ENCODE peak calls at places on chromosome 4, in four cellular contexts. F is brain microvascular endothelial cell, X is mesenchymal stem cell, A is esophagus muscularis mucosa. T is an unnamed sample.
A peak's percentile ranks its signal among the peaks of the same experiment; 100 is the strongest.

GRCh38 chr4:86895692-86896488 is 3.7 kb upstream of the C4orf36 start:
- DNase-seq in F (peak; percentile 61), X (peak; percentile 78), A (no peak), T (no peak)

GRCh38 chr4:28479666-28480065 is 1619.0 kb downstream of the STIM2 start:
- DNase-seq in F (no peak), X (no peak), A (no peak), T (no peak)

GRCh38 chr4:145473203-145473602 is 8.4 kb upstream of the SMAD1 start:
- DNase-seq in F (no peak), X (no peak), A (no peak), T (no peak)

GRCh38 chr4:64682946-64683345 is 273.7 kb upstream of the TECRL start:
- DNase-seq in F (no peak), X (no peak), A (no peak), T (no peak)

GRCh38 chr4:173182403-173182802 is 13.8 kb downstream of the GALNT7 start:
- DNase-seq in F (peak; percentile 86), X (peak; percentile 79), A (no peak), T (peak; percentile 94)

GRCh38 chr4:138959421-138959820 is 56.2 kb upstream of the NOCT start:
- DNase-seq in F (no peak), X (no peak), A (no peak), T (no peak)

GRCh38 chr4:147285751-147286150 is 195.1 kb upstream of the EDNRA start:
- DNase-seq in F (no peak), X (no peak), A (no peak), T (no peak)

GRCh38 chr4:169208516-169208915 is 62.2 kb downstream of the SH3RF1 start:
- DNase-seq in F (peak; percentile 43), X (no peak), A (no peak), T (no peak)

GRCh38 chr4:6549445-6549844 is 25.5 kb upstream of the MAN2B2 start:
- DNase-seq in F (no peak), X (no peak), A (no peak), T (no peak)

GRCh38 chr4:1571165-1571908 is 112.8 kb downstream of the FAM53A start:
- DNase-seq in F (no peak), X (no peak), A (no peak), T (no peak)

GRCh38 chr4:138681000-138681604 is 334.5 kb upstream of the NOCT start:
- DNase-seq in F (peak; percentile 66), X (peak; percentile 75), A (peak; percentile 95), T (peak; percentile 14)

GRCh38 chr4:4327652-4328121 is 37.6 kb downstream of the ZBTB49 start:
- DNase-seq in F (peak; percentile 11), X (peak; percentile 39), A (no peak), T (no peak)

GRCh38 chr4:108118505-108118904 is 50.2 kb downstream of the LEF1 start:
- DNase-seq in F (peak; percentile 9), X (peak; percentile 60), A (no peak), T (peak; percentile 40)

GRCh38 chr4:168630445-168631187 is 133.8 kb downstream of the PALLD start:
- DNase-seq in F (peak; percentile 79), X (peak; percentile 72), A (no peak), T (peak; percentile 75)

GRCh38 chr4:7166981-7167700 is 25.2 kb upstream of the SORCS2 start:
- DNase-seq in F (no peak), X (no peak), A (no peak), T (no peak)

GRCh38 chr4:175770555-175770954 is 41.5 kb downstream of the GPM6A start:
- DNase-seq in F (no peak), X (no peak), A (no peak), T (no peak)

GRCh38 chr4:73308286-73308685 is 49.7 kb upstream of the ANKRD17 start:
- DNase-seq in F (peak; percentile 35), X (peak; percentile 53), A (no peak), T (no peak)

GRCh38 chr4:13548059-13548983 is 4.0 kb upstream of the NKX3-2 start:
- DNase-seq in F (no peak), X (peak; percentile 54), A (no peak), T (no peak)

GRCh38 chr4:3047464-3048286 is 26.7 kb downstream of the HTT-AS start:
- DNase-seq in F (peak; percentile 60), X (peak; percentile 64), A (no peak), T (no peak)

GRCh38 chr4:21195682-21196081 is 495.4 kb downstream of the PACRGL start:
- DNase-seq in F (no peak), X (no peak), A (no peak), T (no peak)

GRCh38 chr4:113094802-113095201 is 45.3 kb downstream of the ANK2 start:
- DNase-seq in F (no peak), X (peak; percentile 18), A (no peak), T (no peak)

GRCh38 chr4:10173754-10174749 is 57.5 kb upstream of the WDR1 start:
- DNase-seq in F (no peak), X (no peak), A (no peak), T (no peak)

GRCh38 chr4:121072080-121072835 is at the start of gene NDNF:
- DNase-seq in F (no peak), X (peak; percentile 55), A (no peak), T (no peak)

GRCh38 chr4:13396161-13396560 is 88.0 kb downstream of the RAB28 start:
- DNase-seq in F (no peak), X (peak; percentile 57), A (no peak), T (no peak)

GRCh38 chr4:84578540-84579409 is 4.2 kb upstream of the CDS1 start:
- DNase-seq in F (peak; percentile 72), X (peak; percentile 49), A (no peak), T (no peak)

GRCh38 chr4:52100062-52100461 is 49.0 kb downstream of the SPATA18 start:
- DNase-seq in F (no peak), X (no peak), A (no peak), T (peak; percentile 58)

GRCh38 chr4:66524778-66525177 is 854.5 kb upstream of the EPHA5 start:
- DNase-seq in F (no peak), X (no peak), A (no peak), T (no peak)

GRCh38 chr4:141350122-141350904 is 129.6 kb downstream of the ZNF330 start:
- DNase-seq in F (peak; percentile 16), X (peak; percentile 86), A (no peak), T (peak; percentile 71)

GRCh38 chr4:168817418-168817817 is 192.6 kb downstream of the CBR4 start:
- DNase-seq in F (no peak), X (no peak), A (no peak), T (no peak)

GRCh38 chr4:183407128-183407585 is 37.3 kb upstream of the CDKN2AIP start:
- DNase-seq in F (peak; percentile 67), X (peak; percentile 72), A (peak; percentile 94), T (no peak)

GRCh38 chr4:98781641-98782348 is 123.4 kb upstream of the TSPAN5 start:
- DNase-seq in F (no peak), X (no peak), A (no peak), T (no peak)

GRCh38 chr4:20248155-20248558 is 3.5 kb upstream of the SLIT2 start:
- DNase-seq in F (peak; percentile 80), X (peak; percentile 62), A (no peak), T (no peak)

GRCh38 chr4:84058201-84058600 is 440.9 kb downstream of the NKX6-1 start:
- DNase-seq in F (no peak), X (no peak), A (no peak), T (no peak)

GRCh38 chr4:136908122-136908521 is 624.2 kb downstream of the PCDH18 start:
- DNase-seq in F (no peak), X (no peak), A (no peak), T (no peak)

GRCh38 chr4:174422893-174423256 is 99.4 kb downstream of the HPGD start:
- DNase-seq in F (no peak), X (no peak), A (no peak), T (no peak)

GRCh38 chr4:1024882-1025552 is 13.6 kb downstream of the FGFRL1 start:
- DNase-seq in F (no peak), X (no peak), A (no peak), T (no peak)

GRCh38 chr4:68951806-68952585 is 392 bp upstream of the UGT2A3 start:
- DNase-seq in F (no peak), X (no peak), A (no peak), T (no peak)

GRCh38 chr4:68950033-68950432 is 1.6 kb downstream of the UGT2A3 start:
- DNase-seq in F (no peak), X (no peak), A (no peak), T (no peak)

GRCh38 chr4:68953056-68953455 is 1.5 kb upstream of the UGT2A3 start:
- DNase-seq in F (no peak), X (no peak), A (no peak), T (no peak)

GRCh38 chr4:68948985-68949384 is 2.6 kb downstream of the UGT2A3 start:
- DNase-seq in F (no peak), X (no peak), A (no peak), T (no peak)

GRCh38 chr4:68951078-68951805 is at the start of gene UGT2A3:
- DNase-seq in F (no peak), X (peak; percentile 27), A (no peak), T (no peak)
- H3K27ac ChIP-seq in F (no peak within 1 kb of the TSS), X (peak within 1 kb of the TSS; percentile 75), A (no peak within 1 kb of the TSS), T (no peak within 1 kb of the TSS)

GRCh38 chr4:159240690-159241089 is 137.8 kb downstream of the RAPGEF2 start:
- DNase-seq in F (no peak), X (peak; percentile 77), A (no peak), T (no peak)
- H3K27ac ChIP-seq in F (no peak overlapping the region), X (no peak overlapping the region), A (peak overlapping the region; percentile 29), T (no peak overlapping the region)

GRCh38 chr4:148444296-148445070 is 2.3 kb upstream of the NR3C2 start:
- DNase-seq in F (no peak), X (peak; percentile 5), A (no peak), T (no peak)
- H3K27ac ChIP-seq in F (no peak overlapping the region), X (no peak overlapping the region), A (peak overlapping the region; percentile 94), T (no peak overlapping the region)

DNA sequence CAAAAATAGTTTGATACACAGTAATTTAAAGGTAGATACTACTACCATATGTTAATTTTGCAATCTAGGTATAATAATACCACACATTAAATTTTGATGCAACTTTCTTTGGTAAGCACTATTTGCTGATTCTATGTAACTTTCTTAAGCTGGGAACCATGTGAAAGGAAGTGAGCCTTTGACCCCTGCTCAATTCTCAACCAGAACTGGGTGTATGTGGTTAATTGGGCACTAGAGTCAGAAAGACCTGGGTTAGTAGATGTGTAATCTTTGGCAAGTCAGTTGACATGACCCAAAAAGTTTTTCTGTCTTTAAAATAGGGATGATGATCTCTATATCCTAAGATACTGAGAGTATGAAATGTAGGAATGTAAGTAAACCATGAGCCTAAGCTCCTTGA is 22.4 kb downstream of the TLR2 start:
- DNase-seq in F (no peak), X (no peak), A (no peak), T (no peak)
- H3K27ac ChIP-seq in F (no peak overlapping the region), X (no peak overlapping the region), A (no peak overlapping the region), T (no peak overlapping the region)

T was measured in epithelial cell of prostate.